ENCODE peak calls at places on chromosomes 3 and 15, in five cellular contexts. One of them, this sample, is unnamed.

GRCh38 chr3:102036015-102036414 is 186.7 kb downstream of the NFKBIZ start:
- DNase-seq in IMR-90: no peak
- DNase-seq in tibial artery: no peak
- DNase-seq in cardiac muscle cell: no peak
- DNase-seq in aorta: no peak
- DNase-seq in this sample: no peak

GRCh38 chr3:59212128-59212764 is 162.4 kb upstream of the CFAP20DC start:
- DNase-seq in aorta: no peak
- DNase-seq in cardiac muscle cell: peak; percentile 61
- DNase-seq in IMR-90: peak; percentile 60
- DNase-seq in tibial artery: no peak
- DNase-seq in this sample: no peak

GRCh38 chr3:131711114-131711786 is 208.5 kb upstream of the MRPL3 start:
- DNase-seq in IMR-90: no peak
- DNase-seq in cardiac muscle cell: no peak
- DNase-seq in aorta: no peak
- DNase-seq in tibial artery: no peak
- DNase-seq in this sample: no peak

GRCh38 chr3:116442331-116443021 is 2.8 kb downstream of the LSAMP start:
- DNase-seq in IMR-90: peak; percentile 75
- DNase-seq in tibial artery: no peak
- DNase-seq in aorta: no peak
- DNase-seq in cardiac muscle cell: no peak
- DNase-seq in this sample: no peak

GRCh38 chr15:58419803-58420524 is 11.8 kb upstream of the LIPC start:
- DNase-seq in tibial artery: no peak
- DNase-seq in cardiac muscle cell: no peak
- DNase-seq in IMR-90: no peak
- DNase-seq in aorta: no peak
- DNase-seq in this sample: no peak

GRCh38 chr15:56349554-56349953 is 15.7 kb upstream of the TEX9 start:
- DNase-seq in tibial artery: no peak
- DNase-seq in IMR-90: no peak
- DNase-seq in aorta: no peak
- DNase-seq in cardiac muscle cell: no peak
- DNase-seq in this sample: no peak

GRCh38 chr15:100809587-100809986 is 70.0 kb upstream of the ALDH1A3 start:
- DNase-seq in IMR-90: peak; percentile 15
- DNase-seq in tibial artery: no peak
- DNase-seq in cardiac muscle cell: no peak
- DNase-seq in aorta: no peak
- DNase-seq in this sample: no peak

GRCh38 chr3:123791417-123791816 is 92.7 kb downstream of the MYLK start:
- DNase-seq in tibial artery: no peak
- DNase-seq in cardiac muscle cell: peak; percentile 88
- DNase-seq in aorta: no peak
- DNase-seq in IMR-90: peak; percentile 93
- DNase-seq in this sample: peak; percentile 72

GRCh38 chr3:130688015-130688414 is 58.6 kb downstream of the PIK3R4 start:
- DNase-seq in aorta: no peak
- DNase-seq in cardiac muscle cell: no peak
- DNase-seq in IMR-90: no peak
- DNase-seq in tibial artery: no peak
- DNase-seq in this sample: no peak

GRCh38 chr15:52783191-52783829 is 6.8 kb downstream of the ONECUT1 start:
- DNase-seq in aorta: no peak
- DNase-seq in IMR-90: no peak
- DNase-seq in tibial artery: no peak
- DNase-seq in cardiac muscle cell: peak; percentile 33
- DNase-seq in this sample: no peak

GRCh38 chr3:20066848-20067617 is 26.8 kb downstream of the KAT2B start:
- DNase-seq in tibial artery: peak; percentile 48
- DNase-seq in aorta: no peak
- DNase-seq in IMR-90: no peak
- DNase-seq in cardiac muscle cell: peak; percentile 20
- DNase-seq in this sample: no peak

GRCh38 chr3:195194559-195195161 is 76.3 kb downstream of the XXYLT1 start:
- DNase-seq in aorta: no peak
- DNase-seq in tibial artery: no peak
- DNase-seq in cardiac muscle cell: no peak
- DNase-seq in IMR-90: no peak
- DNase-seq in this sample: no peak

DNA sequence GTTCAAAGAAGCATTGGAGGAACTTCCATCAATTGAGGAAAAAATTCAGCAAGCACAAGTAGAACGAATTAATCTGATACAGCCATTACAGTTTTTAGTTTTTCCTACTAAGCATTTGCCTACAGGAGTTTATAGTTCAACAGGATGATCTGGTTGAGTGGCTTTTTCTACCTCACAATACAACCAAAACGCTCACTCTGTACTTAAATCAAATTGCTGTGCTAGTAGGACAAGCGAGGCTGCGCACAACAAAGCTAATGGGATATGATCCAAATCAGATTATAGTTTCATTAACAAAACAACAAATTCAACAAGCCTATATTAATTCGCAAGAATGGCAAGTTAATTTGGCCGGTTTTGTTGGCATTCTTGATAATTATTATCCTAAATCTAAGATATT is 44.2 kb downstream of the ETFA start:
- DNase-seq in aorta: no peak
- DNase-seq in cardiac muscle cell: no peak
- DNase-seq in tibial artery: no peak
- DNase-seq in IMR-90: no peak
- DNase-seq in this sample: no peak
- H3K9me3 ChIP-seq in aorta: no peaks in the 10 kb centered on the region
- H3K9me3 ChIP-seq in cardiac muscle cell: no peaks in the 10 kb centered on the region
- H3K9me3 ChIP-seq in tibial artery: peaks cover 23% of the 10 kb centered on the region
- H3K9me3 ChIP-seq in IMR-90: peaks cover 18% of the 10 kb centered on the region
- H3K9me3 ChIP-seq in this sample: peaks cover 12% of the 10 kb centered on the region

GRCh38 chr15:64749999-64750657 is 25.3 kb downstream of the RBPMS2 start:
- DNase-seq in IMR-90: peak; percentile 57
- DNase-seq in cardiac muscle cell: peak; percentile 50
- DNase-seq in tibial artery: peak; percentile 40
- DNase-seq in aorta: no peak
- DNase-seq in this sample: no peak
- H3K4me3 ChIP-seq in IMR-90: no peak overlapping the region
- H3K4me3 ChIP-seq in cardiac muscle cell: no peak overlapping the region
- H3K4me3 ChIP-seq in tibial artery: no peak overlapping the region
- H3K4me3 ChIP-seq in aorta: no peak overlapping the region
- H3K4me3 ChIP-seq in this sample: no peak overlapping the region

DNA sequence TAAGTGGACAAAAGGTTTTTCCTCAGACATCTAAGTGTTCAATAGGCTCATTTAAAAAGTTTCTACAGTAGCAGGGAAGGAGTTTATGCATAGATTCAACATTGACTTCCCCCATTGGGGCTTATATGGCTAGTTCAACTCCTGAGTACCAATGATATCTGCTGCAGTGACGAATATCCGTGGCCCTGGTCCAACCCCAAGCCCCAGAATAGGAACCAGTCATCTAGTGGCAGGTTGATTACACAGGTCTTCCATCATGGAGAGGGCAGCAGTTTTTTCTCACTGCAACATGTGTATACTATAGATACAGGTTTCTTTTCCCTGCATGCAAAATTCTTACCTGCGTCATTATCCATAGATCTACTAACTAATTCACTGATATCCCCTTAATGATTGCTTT is 45.8 kb upstream of the KPNA4 start:
- DNase-seq in cardiac muscle cell: no peak
- DNase-seq in tibial artery: no peak
- DNase-seq in IMR-90: no peak
- DNase-seq in aorta: no peak
- DNase-seq in this sample: peak; percentile 9
- H3K27me3 ChIP-seq in cardiac muscle cell: no peaks in the 10 kb centered on the region
- H3K27me3 ChIP-seq in tibial artery: no peaks in the 10 kb centered on the region
- H3K27me3 ChIP-seq in IMR-90: peaks cover 6% of the 10 kb centered on the region
- H3K27me3 ChIP-seq in aorta: no peaks in the 10 kb centered on the region
- H3K27me3 ChIP-seq in this sample: peaks cover 2% of the 10 kb centered on the region

DNA sequence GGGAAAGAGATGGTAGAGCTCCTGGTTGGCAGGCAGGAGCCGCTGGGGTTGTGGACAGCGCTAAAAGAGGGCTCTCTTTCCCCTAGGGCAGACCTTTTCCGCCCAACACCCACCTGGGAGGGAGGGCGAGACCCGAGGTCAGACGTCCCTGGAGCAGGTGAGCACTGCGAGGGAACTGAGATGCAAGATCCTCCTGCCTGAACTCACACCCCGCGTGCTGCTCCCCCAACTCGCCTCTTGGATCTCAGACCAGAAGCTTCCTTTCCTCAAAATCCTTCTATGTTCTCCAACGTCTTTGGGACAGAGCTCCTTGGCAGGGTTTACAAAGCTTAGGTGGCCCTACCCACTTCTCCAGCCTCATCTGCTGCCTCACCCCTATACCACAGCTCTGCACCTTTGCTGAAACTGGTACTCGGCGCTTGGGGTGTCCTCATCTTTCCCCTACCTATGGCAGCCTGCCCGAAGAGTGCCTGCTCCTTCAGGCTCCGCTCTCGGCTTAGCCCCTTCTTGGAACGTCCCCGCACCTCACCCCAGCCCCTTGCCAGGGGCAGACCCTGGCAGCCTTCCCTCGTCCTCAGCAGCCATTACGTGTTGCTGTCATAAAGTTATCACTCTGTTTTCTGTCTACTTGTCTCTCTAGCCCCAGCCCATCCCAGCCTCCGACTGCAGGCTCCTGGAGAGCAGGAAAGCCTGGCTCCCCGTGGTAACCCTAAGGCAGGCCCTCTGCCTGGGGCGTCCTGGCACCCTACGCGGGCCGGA is 5.2 kb upstream of the BAHD1 start:
- DNase-seq in aorta: no peak
- DNase-seq in cardiac muscle cell: no peak
- DNase-seq in tibial artery: no peak
- DNase-seq in IMR-90: no peak
- DNase-seq in this sample: no peak
- H3K9me3 ChIP-seq in aorta: no peaks in the 10 kb centered on the region
- H3K9me3 ChIP-seq in cardiac muscle cell: no peaks in the 10 kb centered on the region
- H3K9me3 ChIP-seq in tibial artery: no peaks in the 10 kb centered on the region
- H3K9me3 ChIP-seq in IMR-90: no peaks in the 10 kb centered on the region
- H3K9me3 ChIP-seq in this sample: no peaks in the 10 kb centered on the region

GRCh38 chr3:39409514-39410136 is 3.1 kb downstream of the RPSA start:
- DNase-seq in IMR-90: no peak
- DNase-seq in cardiac muscle cell: no peak
- DNase-seq in aorta: no peak
- DNase-seq in tibial artery: no peak
- DNase-seq in this sample: no peak
- H3K4me3 ChIP-seq in IMR-90: no peak overlapping the region
- H3K4me3 ChIP-seq in cardiac muscle cell: no peak overlapping the region
- H3K4me3 ChIP-seq in aorta: no peak overlapping the region
- H3K4me3 ChIP-seq in tibial artery: no peak overlapping the region
- H3K4me3 ChIP-seq in this sample: peak overlapping the region; percentile 9

DNA sequence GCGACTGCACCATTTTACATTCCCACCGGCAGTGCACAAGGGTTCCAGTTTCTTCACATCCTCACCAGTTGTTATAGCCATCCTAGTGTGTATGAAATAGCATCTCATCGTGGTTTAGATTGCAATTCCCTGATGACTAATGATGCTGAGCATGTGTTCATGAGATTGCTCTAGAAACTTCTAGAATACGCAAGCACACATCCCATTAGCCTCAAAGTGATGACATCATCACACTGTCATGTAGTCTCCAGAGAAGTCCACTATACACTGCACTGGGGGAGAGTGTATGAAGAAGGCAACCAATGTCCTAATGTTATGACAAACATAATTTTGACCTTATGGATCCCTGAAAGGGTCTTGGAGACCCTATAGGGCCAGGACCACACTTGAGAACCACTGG is 30.2 kb downstream of the FBLN2 start:
- DNase-seq in IMR-90: peak; percentile 92
- DNase-seq in cardiac muscle cell: peak; percentile 84
- DNase-seq in aorta: no peak
- DNase-seq in tibial artery: no peak
- DNase-seq in this sample: no peak
- H3K27me3 ChIP-seq in IMR-90: no peaks in the 10 kb centered on the region
- H3K27me3 ChIP-seq in cardiac muscle cell: no peaks in the 10 kb centered on the region
- H3K27me3 ChIP-seq in aorta: no peaks in the 10 kb centered on the region
- H3K27me3 ChIP-seq in tibial artery: no peaks in the 10 kb centered on the region
- H3K27me3 ChIP-seq in this sample: no peaks in the 10 kb centered on the region

GRCh38 chr3:177729939-177730700 is 532.8 kb upstream of the TBL1XR1 start:
- DNase-seq in tibial artery: peak; percentile 70
- DNase-seq in IMR-90: no peak
- DNase-seq in aorta: no peak
- DNase-seq in cardiac muscle cell: peak; percentile 39
- DNase-seq in this sample: no peak
- H3K9me3 ChIP-seq in tibial artery: no peaks in the 10 kb centered on the region
- H3K9me3 ChIP-seq in IMR-90: no peaks in the 10 kb centered on the region
- H3K9me3 ChIP-seq in aorta: no peaks in the 10 kb centered on the region
- H3K9me3 ChIP-seq in cardiac muscle cell: no peaks in the 10 kb centered on the region
- H3K9me3 ChIP-seq in this sample: no peaks in the 10 kb centered on the region

GRCh38 chr15:75130597-75131268 is 70.9 kb upstream of the C15orf39 start:
- DNase-seq in IMR-90: no peak
- DNase-seq in cardiac muscle cell: no peak
- DNase-seq in aorta: peak; percentile 5
- DNase-seq in tibial artery: no peak
- DNase-seq in this sample: no peak
- H3K4me3 ChIP-seq in IMR-90: no peak overlapping the region
- H3K4me3 ChIP-seq in cardiac muscle cell: no peak overlapping the region
- H3K4me3 ChIP-seq in aorta: no peak overlapping the region
- H3K4me3 ChIP-seq in tibial artery: no peak overlapping the region
- H3K4me3 ChIP-seq in this sample: no peak overlapping the region

GRCh38 chr15:88258021-88258641 is 1.6 kb upstream of the NTRK3 start:
- DNase-seq in cardiac muscle cell: peak; percentile 21
- DNase-seq in tibial artery: peak; percentile 59
- DNase-seq in IMR-90: no peak
- DNase-seq in aorta: peak; percentile 87
- DNase-seq in this sample: peak; percentile 21

GRCh38 chr15:88255109-88255495 is 1.4 kb downstream of the NTRK3 start:
- DNase-seq in aorta: no peak
- DNase-seq in cardiac muscle cell: no peak
- DNase-seq in IMR-90: no peak
- DNase-seq in tibial artery: no peak
- DNase-seq in this sample: no peak

GRCh38 chr15:88257311-88257901 is 867 bp upstream of the NTRK3 start:
- DNase-seq in tibial artery: no peak
- DNase-seq in IMR-90: no peak
- DNase-seq in cardiac muscle cell: no peak
- DNase-seq in aorta: peak; percentile 84
- DNase-seq in this sample: peak; percentile 8

GRCh38 chr15:88256261-88257230 is at the start of gene NTRK3:
- DNase-seq in cardiac muscle cell: peak; percentile 57
- DNase-seq in tibial artery: no peak
- DNase-seq in aorta: no peak
- DNase-seq in IMR-90: no peak
- DNase-seq in this sample: peak; percentile 21

GRCh38 chr15:88255496-88256171 is 905 bp downstream of the NTRK3 start:
- DNase-seq in aorta: peak; percentile 90
- DNase-seq in tibial artery: peak; percentile 52
- DNase-seq in IMR-90: peak; percentile 20
- DNase-seq in cardiac muscle cell: peak; percentile 58
- DNase-seq in this sample: peak; percentile 36
- H3K27me3 ChIP-seq in aorta: no peaks in the 10 kb centered on the region
- H3K27me3 ChIP-seq in tibial artery: no peaks in the 10 kb centered on the region
- H3K27me3 ChIP-seq in IMR-90: peaks cover 43% of the 10 kb centered on the region
- H3K27me3 ChIP-seq in cardiac muscle cell: peaks cover 71% of the 10 kb centered on the region
- H3K27me3 ChIP-seq in this sample: peaks cover 27% of the 10 kb centered on the region

This sample was measured in MG63.